ENCODE peak calls at places on chromosomes 4 and X, in four cellular contexts. One of them, this sample, is unnamed.

GRCh38 chrX:7372843-7373525 is 225.0 kb upstream of the PUDP start:
- DNase-seq in transverse colon: no peak
- DNase-seq in endodermal cell: no peak
- DNase-seq in heart left ventricle: no peak
- DNase-seq in this sample: no peak

GRCh38 chr4:4446434-4446833 is 59.5 kb downstream of the NSG1 start:
- DNase-seq in transverse colon: no peak
- DNase-seq in heart left ventricle: no peak
- DNase-seq in endodermal cell: no peak
- DNase-seq in this sample: no peak

GRCh38 chr4:163448541-163449203 is 24.9 kb downstream of the TKTL2 start:
- DNase-seq in endodermal cell: no peak
- DNase-seq in heart left ventricle: no peak
- DNase-seq in transverse colon: no peak
- DNase-seq in this sample: no peak

GRCh38 chr4:107757860-107758476 is 37.9 kb upstream of the PAPSS1 start:
- DNase-seq in endodermal cell: no peak
- DNase-seq in transverse colon: no peak
- DNase-seq in heart left ventricle: no peak
- DNase-seq in this sample: no peak

GRCh38 chr4:48571471-48571870 is 81.4 kb downstream of the ZAR1 start:
- DNase-seq in endodermal cell: no peak
- DNase-seq in transverse colon: no peak
- DNase-seq in heart left ventricle: no peak
- DNase-seq in this sample: no peak

GRCh38 chr4:128571747-128572146 is 237.8 kb upstream of the JADE1 start:
- DNase-seq in endodermal cell: no peak
- DNase-seq in transverse colon: peak; percentile 17
- DNase-seq in heart left ventricle: no peak
- DNase-seq in this sample: peak; percentile 90

GRCh38 chrX:132058975-132059374 is 35.9 kb downstream of the STK26 start:
- DNase-seq in endodermal cell: no peak
- DNase-seq in transverse colon: no peak
- DNase-seq in heart left ventricle: no peak
- DNase-seq in this sample: no peak

GRCh38 chr4:80610199-80610598 is 274.7 kb downstream of the CFAP299 start:
- DNase-seq in transverse colon: no peak
- DNase-seq in heart left ventricle: no peak
- DNase-seq in endodermal cell: no peak
- DNase-seq in this sample: no peak

GRCh38 chr4:157447195-157447594 is 226.7 kb downstream of the GRIA2 start:
- DNase-seq in transverse colon: no peak
- DNase-seq in endodermal cell: no peak
- DNase-seq in heart left ventricle: no peak
- DNase-seq in this sample: no peak

GRCh38 chrX:69362889-69363288 is 141.2 kb upstream of the NALF2 start:
- DNase-seq in heart left ventricle: no peak
- DNase-seq in endodermal cell: no peak
- DNase-seq in transverse colon: no peak
- DNase-seq in this sample: no peak

GRCh38 chr4:97153042-97153441 is 990.2 kb downstream of the STPG2 start:
- DNase-seq in endodermal cell: no peak
- DNase-seq in transverse colon: no peak
- DNase-seq in heart left ventricle: no peak
- DNase-seq in this sample: no peak

GRCh38 chr4:41687971-41688370 is 60.6 kb downstream of the PHOX2B start:
- DNase-seq in transverse colon: no peak
- DNase-seq in endodermal cell: no peak
- DNase-seq in heart left ventricle: no peak
- DNase-seq in this sample: no peak

DNA sequence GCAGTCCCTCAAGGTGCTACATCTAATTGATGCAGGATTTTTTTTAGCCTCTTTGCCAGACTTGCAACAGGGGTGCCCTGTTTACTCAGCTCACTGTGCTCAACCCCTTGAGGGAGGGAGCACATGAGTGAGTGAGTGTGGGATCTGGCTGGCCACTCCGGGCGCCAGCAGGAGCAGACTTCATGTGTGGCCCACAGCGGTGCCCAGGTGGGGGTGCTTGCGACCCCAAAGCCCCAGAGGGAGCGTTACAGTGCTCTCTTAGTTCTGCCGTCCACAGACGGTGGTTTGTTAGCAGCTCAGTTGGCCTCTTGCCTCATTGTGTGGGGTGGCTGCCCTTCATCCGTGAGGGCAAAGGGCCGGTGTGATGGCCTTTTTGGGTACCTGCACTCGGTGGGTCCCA is 81.6 kb upstream of the MYOZ2 start:
- DNase-seq in heart left ventricle: no peak
- DNase-seq in transverse colon: no peak
- DNase-seq in endodermal cell: no peak
- DNase-seq in this sample: no peak
- H3K27ac ChIP-seq in heart left ventricle: peak overlapping the region; percentile 33
- H3K27ac ChIP-seq in transverse colon: no peak overlapping the region
- H3K27ac ChIP-seq in endodermal cell: no peak overlapping the region
- H3K27ac ChIP-seq in this sample: no peak overlapping the region

GRCh38 chrX:19876962-19877361 is 10.4 kb downstream of the SH3KBP1 start:
- DNase-seq in transverse colon: no peak
- DNase-seq in heart left ventricle: no peak
- DNase-seq in endodermal cell: no peak
- DNase-seq in this sample: no peak

GRCh38 chrX:19879181-19879580 is 8.2 kb downstream of the SH3KBP1 start:
- DNase-seq in heart left ventricle: no peak
- DNase-seq in transverse colon: no peak
- DNase-seq in endodermal cell: no peak
- DNase-seq in this sample: no peak

GRCh38 chrX:19874391-19875050 is 12.9 kb downstream of the SH3KBP1 start:
- DNase-seq in heart left ventricle: no peak
- DNase-seq in endodermal cell: no peak
- DNase-seq in transverse colon: no peak
- DNase-seq in this sample: no peak

GRCh38 chrX:19877431-19877830 is 10.0 kb downstream of the SH3KBP1 start:
- DNase-seq in transverse colon: no peak
- DNase-seq in endodermal cell: no peak
- DNase-seq in heart left ventricle: no peak
- DNase-seq in this sample: no peak

DNA sequence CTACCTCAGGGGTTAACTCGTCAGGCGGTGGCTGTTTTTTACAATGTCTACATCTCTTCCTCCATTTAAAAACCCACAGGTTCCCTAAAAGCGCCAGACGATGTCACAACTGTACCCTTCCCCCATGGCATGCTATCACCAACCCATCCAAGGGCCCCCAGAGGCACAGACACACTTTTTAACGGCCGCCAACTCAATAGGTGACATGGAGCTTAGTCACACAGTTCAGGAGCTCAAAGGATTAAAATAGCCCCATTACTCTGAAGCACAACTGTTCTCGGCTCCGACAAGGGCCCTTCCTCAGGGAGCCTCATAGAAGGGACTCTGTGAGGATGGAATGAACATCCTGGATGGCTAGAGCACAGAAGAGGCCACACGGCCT is 12.4 kb downstream of the SH3KBP1 start:
- DNase-seq in heart left ventricle: no peak
- DNase-seq in transverse colon: no peak
- DNase-seq in endodermal cell: no peak
- DNase-seq in this sample: no peak
- H3K4me1 ChIP-seq in heart left ventricle: no peaks in the 10 kb centered on the region
- H3K4me1 ChIP-seq in transverse colon: no peaks in the 10 kb centered on the region
- H3K4me1 ChIP-seq in endodermal cell: no peaks in the 10 kb centered on the region
- H3K4me1 ChIP-seq in this sample: no peaks in the 10 kb centered on the region

DNA sequence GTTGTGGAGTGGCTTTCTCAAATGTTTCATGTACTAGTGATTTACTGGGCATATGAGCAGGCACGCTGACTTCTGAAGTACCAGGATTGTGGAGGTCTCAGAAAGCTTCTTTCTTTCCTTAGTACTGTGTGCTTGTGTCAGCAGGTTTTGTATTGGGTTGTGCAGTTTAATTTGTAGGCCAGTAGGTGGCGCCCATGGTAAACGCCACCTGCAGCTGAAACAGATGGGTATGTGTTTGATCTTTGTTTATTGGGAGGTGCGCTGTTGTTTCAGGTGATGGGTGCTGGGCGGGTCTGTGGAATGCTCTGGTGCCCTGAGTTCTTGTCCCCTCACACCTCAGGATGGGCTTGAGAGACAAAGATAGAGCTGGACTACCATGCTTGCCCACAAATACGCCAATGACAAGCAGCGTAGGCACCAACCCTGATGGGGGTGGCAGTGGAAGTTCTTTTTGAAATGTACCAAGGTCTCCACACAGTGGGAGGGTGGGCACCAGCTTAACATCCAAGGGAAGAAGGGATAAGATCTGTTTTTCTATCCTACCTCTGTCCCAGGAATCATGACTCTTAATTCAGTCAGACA is 141.5 kb downstream of the RPS6KA6 start:
- DNase-seq in endodermal cell: peak; percentile 71
- DNase-seq in transverse colon: no peak
- DNase-seq in heart left ventricle: no peak
- DNase-seq in this sample: peak; percentile 13
- TF ChIP-seq CTCF in endodermal cell: peak; percentile 84
- TF ChIP-seq CTCF in transverse colon: peak; percentile 57
- TF ChIP-seq CTCF in heart left ventricle: peak; percentile 39
- TF ChIP-seq CTCF in this sample: no peak

GRCh38 chr4:142407569-142407968 is 438.5 kb downstream of the INPP4B start:
- DNase-seq in transverse colon: no peak
- DNase-seq in endodermal cell: no peak
- DNase-seq in heart left ventricle: no peak
- DNase-seq in this sample: no peak
- H3K27ac ChIP-seq in transverse colon: no peak overlapping the region
- H3K27ac ChIP-seq in endodermal cell: no peak overlapping the region
- H3K27ac ChIP-seq in heart left ventricle: no peak overlapping the region
- H3K27ac ChIP-seq in this sample: no peak overlapping the region

DNA sequence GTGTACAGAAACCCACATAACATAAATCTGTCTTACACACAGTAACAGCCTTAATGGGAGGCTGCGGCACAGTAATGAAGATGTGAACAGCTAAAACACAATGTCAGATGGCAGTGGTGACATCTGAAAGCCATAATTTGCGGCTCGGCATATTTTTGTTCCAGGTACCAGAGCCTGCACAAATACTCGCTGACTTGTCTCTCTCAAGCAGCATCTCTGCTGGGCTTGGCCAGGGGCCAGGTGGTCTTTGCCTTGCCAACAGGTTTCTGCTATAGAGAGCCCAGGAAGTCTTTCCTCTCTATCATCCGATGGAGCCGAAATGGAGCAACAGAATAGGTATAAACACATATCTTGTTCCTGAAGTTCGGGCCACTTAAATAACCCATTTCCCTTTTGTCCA is 357.3 kb upstream of the GATB start:
- DNase-seq in heart left ventricle: no peak
- DNase-seq in endodermal cell: no peak
- DNase-seq in transverse colon: no peak
- DNase-seq in this sample: no peak
- H3K4me1 ChIP-seq in heart left ventricle: no peaks in the 10 kb centered on the region
- H3K4me1 ChIP-seq in endodermal cell: no peaks in the 10 kb centered on the region
- H3K4me1 ChIP-seq in transverse colon: no peaks in the 10 kb centered on the region
- H3K4me1 ChIP-seq in this sample: no peaks in the 10 kb centered on the region

GRCh38 chr4:95181446-95182306 is 367.1 kb downstream of the UNC5C start:
- DNase-seq in endodermal cell: peak; percentile 87
- DNase-seq in transverse colon: no peak
- DNase-seq in heart left ventricle: no peak
- DNase-seq in this sample: no peak
- TF ChIP-seq CTCF in endodermal cell: peak; percentile 44
- TF ChIP-seq CTCF in transverse colon: no peak
- TF ChIP-seq CTCF in heart left ventricle: no peak
- TF ChIP-seq CTCF in this sample: no peak

GRCh38 chrX:21959362-21960051 is 19.0 kb downstream of the SMS start:
- DNase-seq in transverse colon: no peak
- DNase-seq in heart left ventricle: no peak
- DNase-seq in endodermal cell: peak; percentile 42
- DNase-seq in this sample: no peak
- H3K27ac ChIP-seq in transverse colon: no peak overlapping the region
- H3K27ac ChIP-seq in heart left ventricle: no peak overlapping the region
- H3K27ac ChIP-seq in endodermal cell: no peak overlapping the region
- H3K27ac ChIP-seq in this sample: no peak overlapping the region

GRCh38 chr4:78661923-78662521 is 110.5 kb downstream of the ANXA3 start:
- DNase-seq in heart left ventricle: no peak
- DNase-seq in endodermal cell: no peak
- DNase-seq in transverse colon: no peak
- DNase-seq in this sample: no peak

GRCh38 chr4:78661086-78661690 is 109.6 kb downstream of the ANXA3 start:
- DNase-seq in endodermal cell: no peak
- DNase-seq in heart left ventricle: no peak
- DNase-seq in transverse colon: no peak
- DNase-seq in this sample: no peak

GRCh38 chr4:78660559-78660958 is 109.0 kb downstream of the ANXA3 start:
- DNase-seq in endodermal cell: no peak
- DNase-seq in heart left ventricle: no peak
- DNase-seq in transverse colon: no peak
- DNase-seq in this sample: no peak

GRCh38 chr4:78659264-78659663 is 107.7 kb downstream of the ANXA3 start:
- DNase-seq in heart left ventricle: no peak
- DNase-seq in transverse colon: no peak
- DNase-seq in endodermal cell: no peak
- DNase-seq in this sample: no peak

DNA sequence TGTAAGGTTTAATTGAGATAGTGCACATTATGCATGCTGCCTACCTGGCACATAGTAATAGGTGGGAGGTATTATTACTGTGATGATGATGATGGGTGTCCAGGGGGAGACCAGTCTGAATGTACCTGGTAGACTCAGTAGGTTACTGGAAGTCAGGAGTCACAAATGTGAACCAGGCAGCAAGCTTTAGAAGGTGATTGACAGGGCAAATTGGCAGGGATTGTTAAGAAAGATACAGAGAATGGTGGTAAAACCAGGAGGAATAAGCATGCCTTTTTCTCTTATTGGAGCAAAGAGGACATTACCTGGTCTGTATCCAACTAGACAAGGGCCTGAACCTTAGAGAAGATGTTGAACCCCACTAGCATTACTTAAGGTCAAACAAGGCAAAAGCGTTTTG is 108.1 kb downstream of the ANXA3 start:
- DNase-seq in endodermal cell: no peak
- DNase-seq in transverse colon: no peak
- DNase-seq in heart left ventricle: no peak
- DNase-seq in this sample: no peak
- H3K4me1 ChIP-seq in endodermal cell: peaks cover 15% of the 10 kb centered on the region
- H3K4me1 ChIP-seq in transverse colon: peaks cover 31% of the 10 kb centered on the region
- H3K4me1 ChIP-seq in heart left ventricle: no peaks in the 10 kb centered on the region
- H3K4me1 ChIP-seq in this sample: no peaks in the 10 kb centered on the region

This sample was measured in testis.